ENCODE peak calls at places on chromosomes 11 and 22, in six cellular contexts. L, N, Z, S, B and Y are unnamed samples.

GRCh38 chr22:39514373-39514973 is 5.9 kb upstream of the ATF4 start:
- DNase-seq in Z (no peak), N (peak), B (no peak), S (no peak), L (peak), Y (peak)

GRCh38 chr22:32926600-32926999 is 125.1 kb downstream of the TIMP3 start:
- DNase-seq in N (peak), B (no peak), Z (peak), L (peak), S (peak), Y (no peak)

GRCh38 chr11:132158091-132158490 is 787.7 kb downstream of the NTM start:
- DNase-seq in Z (no peak), B (no peak), L (peak), N (peak), S (no peak), Y (peak)

GRCh38 chr11:1699771-1700170 is 2.8 kb downstream of the KRTAP5-6 start:
- DNase-seq in B (no peak), N (no peak), Z (no peak), S (no peak), L (no peak), Y (no peak)

GRCh38 chr11:121359587-121359986 is 67.0 kb downstream of the SC5D start:
- DNase-seq in L (no peak), N (no peak), S (no peak), B (no peak), Z (no peak), Y (no peak)

GRCh38 chr11:75442161-75442885 is 9.3 kb upstream of the KLHL35 start:
- DNase-seq in S (no peak), Z (no peak), L (no peak), B (no peak), N (no peak), Y (no peak)

GRCh38 chr11:29093416-29093815 is 923.4 kb downstream of the KCNA4 start:
- DNase-seq in L (no peak), B (no peak), N (no peak), Z (no peak), S (peak), Y (no peak)

GRCh38 chr11:85431319-85431718 is 195.8 kb downstream of the DLG2 start:
- DNase-seq in B (no peak), S (no peak), L (no peak), N (no peak), Z (no peak), Y (no peak)

GRCh38 chr22:24043957-24044356 is 32.9 kb downstream of the CABIN1 start:
- DNase-seq in L (no peak), Z (no peak), B (no peak), S (no peak), N (no peak), Y (no peak)

GRCh38 chr11:27719575-27719925 is 19.3 kb upstream of the BDNF start:
- DNase-seq in Z (no peak), S (no peak), N (no peak), L (peak), B (no peak), Y (no peak)

GRCh38 chr11:102367364-102367763 is 20.4 kb downstream of the BIRC2 start:
- DNase-seq in L (no peak), S (no peak), B (no peak), N (no peak), Z (peak), Y (no peak)

GRCh38 chr11:118789501-118790356 is 1.2 kb downstream of the DDX6 start:
- DNase-seq in L (peak), S (no peak), Z (peak), N (peak), B (peak), Y (no peak)

GRCh38 chr11:59208956-59209355 is 3.8 kb downstream of the MPEG1 start:
- DNase-seq in L (no peak), N (no peak), S (no peak), Z (no peak), B (no peak), Y (no peak)

GRCh38 chr11:32141886-32142546 is 51.1 kb downstream of the RCN1 start:
- DNase-seq in N (no peak), B (no peak), S (peak), L (no peak), Z (no peak), Y (no peak)

GRCh38 chr11:117094776-117095175 is 3.5 kb downstream of the SIK3 start:
- DNase-seq in N (no peak), L (peak), Z (no peak), S (no peak), B (no peak), Y (no peak)

GRCh38 chr11:75498556-75499255 is 27.0 kb downstream of the GDPD5 start:
- DNase-seq in L (no peak), S (no peak), Z (no peak), N (no peak), B (no peak), Y (no peak)

DNA sequence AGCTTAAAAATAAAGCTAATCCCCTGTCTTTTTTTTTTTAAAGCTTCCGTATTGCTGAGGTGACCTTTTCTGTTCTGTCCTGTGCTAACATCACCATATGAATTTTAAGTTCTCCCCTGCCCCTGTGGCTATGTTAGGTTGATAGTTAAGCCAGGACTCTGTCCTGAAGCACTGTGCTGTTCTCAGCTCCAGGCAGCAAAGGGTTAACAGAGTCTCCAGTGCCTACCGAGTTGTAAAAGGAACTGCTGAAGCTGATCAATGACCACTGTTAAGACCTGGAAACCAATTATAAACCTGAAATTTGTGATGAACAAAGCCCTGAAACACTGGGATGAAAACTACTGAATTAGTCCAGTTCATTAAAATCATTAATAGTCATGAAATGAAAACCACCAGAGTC is 188.3 kb upstream of the MPPED2 start:
- DNase-seq in B (no peak), Z (no peak), S (no peak), L (peak), N (no peak), Y (no peak)
- TF ChIP-seq CREB1 in B (no peak), Z (no peak), S (no peak), L (no peak), N (no peak), Y (no peak)

GRCh38 chr11:34513674-34513995 is at the start of gene ELF5:
- DNase-seq in Z (no peak), S (no peak), N (no peak), L (peak), B (no peak), Y (no peak)
- TF ChIP-seq CREB1 in Z (no peak), S (no peak), N (no peak), L (no peak), B (no peak), Y (no peak)

DNA sequence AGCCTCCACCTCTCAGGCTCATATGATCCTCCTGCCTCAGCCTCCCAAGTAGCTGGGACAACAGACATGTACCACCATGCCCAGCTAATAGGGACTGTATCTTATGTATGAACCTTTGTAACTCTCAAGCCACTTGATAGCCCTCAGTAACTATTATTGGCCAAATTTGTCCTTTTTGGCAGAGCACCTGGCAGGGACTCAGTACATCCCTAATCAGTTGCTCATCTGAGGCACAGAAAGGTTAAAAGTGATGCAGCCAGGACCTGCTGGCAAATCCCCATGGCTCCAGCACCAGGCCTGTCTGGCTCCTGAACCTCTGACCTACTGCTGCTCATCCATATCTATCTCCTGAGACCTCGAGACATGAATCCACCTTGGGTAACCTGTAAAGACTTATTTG is 21.1 kb upstream of the XBP1 start:
- DNase-seq in B (no peak), Z (no peak), S (no peak), L (no peak), N (no peak), Y (no peak)
- TF ChIP-seq CREB1 in B (no peak), Z (no peak), S (no peak), L (no peak), N (no peak), Y (no peak)

GRCh38 chr11:345179-345578 is 24.1 kb upstream of the B4GALNT4 start:
- DNase-seq in Z (no peak), N (no peak), S (no peak), L (no peak), B (no peak), Y (no peak)
- TF ChIP-seq CREB1 in Z (no peak), N (no peak), S (no peak), L (no peak), B (no peak), Y (no peak)

GRCh38 chr11:8228206-8228605 is 35.5 kb downstream of the LMO1 start:
- DNase-seq in S (no peak), L (no peak), Z (no peak), N (no peak), B (no peak), Y (no peak)

GRCh38 chr11:8230178-8230859 is 33.4 kb downstream of the LMO1 start:
- DNase-seq in N (no peak), Z (peak), S (no peak), B (no peak), L (peak), Y (no peak)

GRCh38 chr11:8227156-8228152 is 36.2 kb downstream of the LMO1 start:
- DNase-seq in Z (no peak), B (no peak), S (no peak), N (no peak), L (no peak), Y (no peak)

GRCh38 chr11:8230921-8231847 is 32.5 kb downstream of the LMO1 start:
- DNase-seq in N (no peak), S (no peak), L (no peak), Z (no peak), B (no peak), Y (no peak)

GRCh38 chr11:8229299-8230177 is 34.1 kb downstream of the LMO1 start:
- DNase-seq in Z (no peak), B (no peak), S (no peak), L (no peak), N (no peak), Y (no peak)
- TF ChIP-seq CREB1 in Z (no peak), B (no peak), S (no peak), L (no peak), N (no peak), Y (no peak)

GRCh38 chr22:49662681-49663080 is 165.0 kb downstream of the BRD1 start:
- DNase-seq in N (peak), Z (no peak), B (no peak), L (no peak), S (no peak), Y (no peak)
- TF ChIP-seq CREB1 in N (no peak), Z (no peak), B (no peak), L (no peak), S (no peak), Y (no peak)